ENCODE peak calls at places on chromosomes 12 and 14, in seven cellular contexts. D is K562, X is ascending aorta, R is psoas muscle, C is uterus, P is fibroblast of lung, U is IMR-90. B is an unnamed sample.

GRCh38 chr12:67648306-67649164 is at the start of gene DYRK2:
- DNase-seq in D (peak; percentile 84), X (peak; percentile 32), R (peak; percentile 86), C (peak; percentile 79), P (peak; percentile 72), U (peak; percentile 74), B (peak; percentile 17)

GRCh38 chr12:14284189-14284722 is 81.2 kb upstream of the ATF7IP start:
- DNase-seq in D (peak; percentile 81), X (no peak), R (no peak), C (peak; percentile 71), P (peak; percentile 71), U (peak; percentile 10), B (no peak)

GRCh38 chr12:124488520-124488919 is 78.9 kb downstream of the NCOR2 start:
- DNase-seq in D (no peak), X (no peak), R (peak; percentile 19), C (no peak), P (no peak), U (no peak), B (no peak)

GRCh38 chr12:5487971-5488955 is 56.4 kb downstream of the NTF3 start:
- DNase-seq in D (no peak), X (no peak), R (no peak), C (no peak), P (peak; percentile 17), U (peak; percentile 89), B (no peak)

GRCh38 chr14:28701733-28702132 is 64.9 kb upstream of the FOXG1 start:
- DNase-seq in D (no peak), X (no peak), R (no peak), C (no peak), P (no peak), U (no peak), B (no peak)

GRCh38 chr12:65608319-65608916 is 215.9 kb upstream of the HMGA2 start:
- DNase-seq in D (no peak), X (no peak), R (no peak), C (no peak), P (no peak), U (peak; percentile 47), B (no peak)

GRCh38 chr14:105061428-105062047 is 3.7 kb downstream of the GPR132 start:
- DNase-seq in D (no peak), X (no peak), R (peak; percentile 53), C (no peak), P (no peak), U (no peak), B (no peak)

GRCh38 chr12:104653730-104654328 is 197.1 kb downstream of the CHST11 start:
- DNase-seq in D (peak; percentile 59), X (no peak), R (no peak), C (no peak), P (no peak), U (no peak), B (no peak)

GRCh38 chr12:32586390-32586789 is 92.7 kb upstream of the DNM1L start:
- DNase-seq in D (no peak), X (no peak), R (no peak), C (no peak), P (peak; percentile 22), U (peak; percentile 54), B (no peak)

GRCh38 chr14:46250113-46250703 is 401.4 kb downstream of the RPL10L start:
- DNase-seq in D (peak; percentile 1), X (no peak), R (no peak), C (no peak), P (peak; percentile 6), U (no peak), B (no peak)
- TF ChIP-seq CTCF in D (peak; percentile 32), X (peak; percentile 21), R (peak; percentile 27), C (peak; percentile 38), P (peak; percentile 36), U (peak; percentile 39), B (peak; percentile 48)

DNA sequence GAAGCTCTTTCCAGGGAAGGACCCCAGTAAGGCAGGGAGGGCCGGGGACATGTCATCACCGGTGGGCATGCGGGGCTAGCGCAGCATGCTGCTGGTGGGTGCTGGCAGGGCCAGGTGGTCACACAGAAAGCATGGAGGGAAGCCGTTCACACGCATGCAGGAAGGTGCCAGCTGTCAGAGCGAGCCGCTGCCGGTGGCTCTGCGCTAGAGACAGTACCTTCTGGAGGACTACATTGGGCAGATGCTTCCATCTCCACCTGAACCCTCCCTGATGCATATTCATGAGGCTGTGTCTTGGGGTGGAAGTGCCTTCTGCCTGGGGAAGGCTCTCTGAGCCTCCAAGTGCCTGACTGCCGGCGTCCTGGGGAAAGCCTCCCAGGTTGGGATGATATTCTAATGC is 203.8 kb downstream of the CALM1 start:
- DNase-seq in D (no peak), X (no peak), R (no peak), C (no peak), P (no peak), U (no peak), B (no peak)
- H3K27ac ChIP-seq in D (no peak overlapping the region), X (no peak overlapping the region), R (no peak overlapping the region), C (no peak overlapping the region), P (no peak overlapping the region), U (no peak overlapping the region), B (no peak overlapping the region)

DNA sequence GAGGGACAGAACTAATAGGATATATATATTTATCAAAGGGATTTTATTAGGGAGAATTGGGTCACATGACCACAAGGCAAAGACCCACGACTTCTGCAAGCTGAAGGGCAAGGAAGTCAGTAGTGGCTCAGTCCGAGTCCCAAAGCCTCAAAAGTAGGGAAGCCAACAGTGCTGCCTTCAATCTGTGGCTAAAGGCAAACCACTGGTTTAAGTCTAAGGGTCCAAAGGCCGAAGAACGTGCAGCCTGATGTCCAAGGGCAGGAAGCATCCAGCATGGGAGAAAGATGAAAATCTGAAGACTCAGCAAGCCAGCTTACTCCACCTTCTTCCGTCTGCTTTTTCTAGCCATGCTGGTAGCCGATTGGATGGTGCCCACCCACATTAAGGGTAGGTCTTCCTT is 157.9 kb upstream of the CRY1 start:
- DNase-seq in D (no peak), X (no peak), R (no peak), C (no peak), P (no peak), U (no peak), B (no peak)
- H3K4me3 ChIP-seq in D (no peak overlapping the region), X (no peak overlapping the region), R (no peak overlapping the region), C (no peak overlapping the region), P (no peak overlapping the region), U (no peak overlapping the region), B (no peak overlapping the region)

DNA sequence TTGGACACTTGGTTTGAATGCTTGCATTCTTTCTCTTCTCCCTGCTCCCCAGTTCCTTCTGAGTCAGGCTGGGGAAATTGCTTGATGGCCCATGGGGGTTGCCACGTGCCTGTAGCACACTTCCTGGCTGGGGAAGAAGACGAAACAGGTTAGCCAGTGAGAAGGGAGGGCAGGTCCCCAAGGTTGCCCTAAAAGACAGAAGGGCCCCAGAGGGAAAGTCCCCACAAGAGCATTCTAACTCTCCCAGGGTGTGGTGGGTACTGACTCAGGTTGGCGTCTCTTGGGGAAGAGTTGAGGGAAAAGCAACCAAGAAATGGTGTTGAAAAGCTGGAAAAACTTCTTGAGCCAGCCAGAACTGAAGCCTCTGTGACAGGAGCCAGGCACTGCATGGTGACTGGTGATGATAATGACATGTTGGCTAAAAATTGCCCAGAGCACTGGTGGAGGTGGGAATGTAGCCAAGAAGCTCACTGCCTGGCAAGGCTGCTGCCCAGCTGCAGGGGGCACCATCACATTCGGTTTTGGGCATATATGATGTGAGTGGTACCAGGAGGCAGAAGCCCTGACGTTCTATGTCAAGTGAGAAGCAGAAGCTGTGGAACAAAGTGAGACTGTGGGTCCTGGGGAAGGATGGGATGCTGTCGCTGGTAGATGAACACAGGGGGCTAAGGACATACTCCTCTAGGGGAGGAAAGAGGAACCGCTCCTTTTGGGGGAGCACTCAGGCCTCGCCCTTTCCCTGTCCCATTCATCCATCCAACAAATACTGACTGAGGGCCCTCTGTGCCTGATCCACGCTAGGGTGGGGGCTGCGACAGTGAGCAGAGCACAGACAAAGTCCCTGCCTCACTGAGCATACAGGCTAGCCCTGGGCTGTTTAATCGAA is 8.1 kb upstream of the RABGGTA start:
- DNase-seq in D (no peak), X (no peak), R (no peak), C (no peak), P (no peak), U (no peak), B (no peak)
- TF ChIP-seq CTCF in D (no peak), X (no peak), R (no peak), C (no peak), P (no peak), U (peak; percentile 17), B (peak; percentile 25)